ENCODE peak calls at places on chromosomes 11 and 22, in five cellular contexts. One of them, this sample, is unnamed.

GRCh38 chr11:125663910-125664309 is 16.7 kb downstream of the ACRV1 start:
- DNase-seq in HepG2: no peak
- DNase-seq in HCT116: no peak
- DNase-seq in SK-N-SH: no peak
- DNase-seq in GM12878: no peak
- DNase-seq in this sample: no peak

GRCh38 chr11:25535462-25535861 is 796.5 kb upstream of the ANO3 start:
- DNase-seq in HepG2: no peak
- DNase-seq in HCT116: no peak
- DNase-seq in SK-N-SH: no peak
- DNase-seq in GM12878: no peak
- DNase-seq in this sample: no peak

GRCh38 chr11:110972640-110973039 is 260.4 kb upstream of the ARHGAP20 start:
- DNase-seq in HepG2: no peak
- DNase-seq in HCT116: no peak
- DNase-seq in SK-N-SH: no peak
- DNase-seq in GM12878: no peak
- DNase-seq in this sample: no peak

GRCh38 chr11:62865641-62866040 is 15.1 kb upstream of the SLC3A2 start:
- DNase-seq in HepG2: no peak
- DNase-seq in HCT116: no peak
- DNase-seq in SK-N-SH: no peak
- DNase-seq in GM12878: no peak
- DNase-seq in this sample: no peak

GRCh38 chr11:76265771-76266241 is 59.5 kb upstream of the WNT11 start:
- DNase-seq in HepG2: no peak
- DNase-seq in HCT116: no peak
- DNase-seq in SK-N-SH: no peak
- DNase-seq in GM12878: no peak
- DNase-seq in this sample: no peak

GRCh38 chr11:32385998-32386397 is 49.3 kb downstream of the WT1 start:
- DNase-seq in HepG2: peak; percentile 17
- DNase-seq in HCT116: peak; percentile 38
- DNase-seq in SK-N-SH: peak; percentile 44
- DNase-seq in GM12878: no peak
- DNase-seq in this sample: peak; percentile 85

GRCh38 chr22:24498826-24499225 is 3.7 kb downstream of the UPB1 start:
- DNase-seq in HepG2: no peak
- DNase-seq in HCT116: no peak
- DNase-seq in SK-N-SH: no peak
- DNase-seq in GM12878: no peak
- DNase-seq in this sample: no peak

GRCh38 chr11:118174006-118174567 is 2.4 kb downstream of the SCN2B start:
- DNase-seq in HepG2: no peak
- DNase-seq in HCT116: no peak
- DNase-seq in SK-N-SH: no peak
- DNase-seq in GM12878: no peak
- DNase-seq in this sample: no peak

GRCh38 chr11:850777-851762 is 8.4 kb downstream of the TSPAN4 start:
- DNase-seq in HepG2: no peak
- DNase-seq in HCT116: no peak
- DNase-seq in SK-N-SH: peak; percentile 69
- DNase-seq in GM12878: no peak
- DNase-seq in this sample: no peak

GRCh38 chr11:17639781-17640180 is 79.6 kb upstream of the MYOD1 start:
- DNase-seq in HepG2: no peak
- DNase-seq in HCT116: no peak
- DNase-seq in SK-N-SH: no peak
- DNase-seq in GM12878: no peak
- DNase-seq in this sample: no peak

GRCh38 chr22:20536590-20537324 is 29.3 kb downstream of the MED15 start:
- DNase-seq in HepG2: no peak
- DNase-seq in HCT116: no peak
- DNase-seq in SK-N-SH: peak; percentile 85
- DNase-seq in GM12878: no peak
- DNase-seq in this sample: no peak

GRCh38 chr22:46072030-46072881 is 78.1 kb upstream of the PPARA start:
- DNase-seq in HepG2: no peak
- DNase-seq in HCT116: no peak
- DNase-seq in SK-N-SH: no peak
- DNase-seq in GM12878: no peak
- DNase-seq in this sample: no peak

GRCh38 chr11:75631086-75631694 is 37.6 kb downstream of the MAP6 start:
- DNase-seq in HepG2: no peak
- DNase-seq in HCT116: no peak
- DNase-seq in SK-N-SH: no peak
- DNase-seq in GM12878: no peak
- DNase-seq in this sample: no peak

GRCh38 chr22:20805972-20806471 is 32.1 kb downstream of the SERPIND1 start:
- DNase-seq in HepG2: no peak
- DNase-seq in HCT116: no peak
- DNase-seq in SK-N-SH: no peak
- DNase-seq in GM12878: no peak
- DNase-seq in this sample: no peak

GRCh38 chr11:127458561-127458960 is 458.0 kb upstream of the KIRREL3 start:
- DNase-seq in HepG2: no peak
- DNase-seq in HCT116: no peak
- DNase-seq in SK-N-SH: no peak
- DNase-seq in GM12878: no peak
- DNase-seq in this sample: no peak

GRCh38 chr11:35464308-35464707 is 45.0 kb upstream of the SLC1A2 start:
- DNase-seq in HepG2: no peak
- DNase-seq in HCT116: no peak
- DNase-seq in SK-N-SH: peak; percentile 15
- DNase-seq in GM12878: no peak
- DNase-seq in this sample: no peak
- TF ChIP-seq JUND in HepG2: no peak
- TF ChIP-seq JUND in HCT116: no peak
- TF ChIP-seq JUND in SK-N-SH: no peak
- TF ChIP-seq JUND in GM12878: no peak
- TF ChIP-seq JUND in this sample: no peak

GRCh38 chr11:47448566-47449427 is at the start of gene RAPSN:
- DNase-seq in HepG2: no peak
- DNase-seq in HCT116: no peak
- DNase-seq in SK-N-SH: no peak
- DNase-seq in GM12878: no peak
- DNase-seq in this sample: no peak
- TF ChIP-seq JUND in HepG2: no peak
- TF ChIP-seq JUND in HCT116: no peak
- TF ChIP-seq JUND in SK-N-SH: no peak
- TF ChIP-seq JUND in GM12878: no peak
- TF ChIP-seq JUND in this sample: no peak

DNA sequence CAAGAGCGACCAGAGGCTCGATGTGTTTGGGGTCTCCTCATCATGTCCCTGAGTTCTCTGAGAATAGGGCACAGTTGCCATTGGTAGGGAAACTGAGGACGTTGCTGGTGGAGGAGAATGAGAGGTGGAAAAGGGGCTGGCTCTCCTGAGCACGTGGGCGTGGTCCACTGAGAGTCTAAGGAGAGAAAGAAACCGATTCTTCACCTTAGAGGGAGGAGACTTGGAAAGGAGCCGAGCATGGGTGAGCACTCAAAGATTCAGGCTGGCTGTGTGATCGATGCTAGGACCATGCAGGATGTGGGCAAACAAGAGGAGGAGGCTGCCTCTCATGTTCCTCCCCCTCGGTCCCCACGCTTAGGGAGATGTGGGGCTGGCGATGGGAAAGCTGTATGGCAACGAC is 19.8 kb upstream of the TLCD5 start:
- DNase-seq in HepG2: no peak
- DNase-seq in HCT116: no peak
- DNase-seq in SK-N-SH: no peak
- DNase-seq in GM12878: no peak
- DNase-seq in this sample: no peak
- TF ChIP-seq JUND in HepG2: no peak
- TF ChIP-seq JUND in HCT116: no peak
- TF ChIP-seq JUND in SK-N-SH: no peak
- TF ChIP-seq JUND in GM12878: no peak
- TF ChIP-seq JUND in this sample: no peak

GRCh38 chr22:37501610-37502341 is 15.6 kb upstream of the MFNG start:
- DNase-seq in HepG2: peak; percentile 99
- DNase-seq in HCT116: no peak
- DNase-seq in SK-N-SH: no peak
- DNase-seq in GM12878: no peak
- DNase-seq in this sample: peak; percentile 85
- TF ChIP-seq JUND in HepG2: peak; percentile 72
- TF ChIP-seq JUND in HCT116: no peak
- TF ChIP-seq JUND in SK-N-SH: no peak
- TF ChIP-seq JUND in GM12878: no peak
- TF ChIP-seq JUND in this sample: no peak

This sample was measured in T47D.